ENCODE peak calls at places on chromosomes 6 and 20, in eight cellular contexts. Q, U, F, Y, G, N, A and S are unnamed samples.

GRCh38 chr6:9593566-9593965 is 821.3 kb downstream of the TFAP2A start:
- DNase-seq in U (peak), Y (no peak), N (no peak), Q (no peak), A (no peak), G (no peak), F (no peak), S (no peak)

GRCh38 chr20:63483834-63484233 is 11.4 kb upstream of the KCNQ2 start:
- DNase-seq in Q (no peak), A (no peak), Y (no peak), N (no peak), G (peak), F (no peak), U (no peak), S (no peak)

GRCh38 chr20:8693709-8694108 is 375.2 kb upstream of the PLCB4 start:
- DNase-seq in F (peak), Y (no peak), U (peak), A (no peak), G (no peak), Q (peak), N (no peak), S (no peak)

GRCh38 chr6:122653094-122653493 is 42.9 kb downstream of the PKIB start:
- DNase-seq in Q (peak), N (no peak), Y (no peak), A (no peak), F (no peak), G (no peak), U (no peak), S (no peak)

GRCh38 chr20:14055127-14055742 is 59.9 kb downstream of the MACROD2 start:
- DNase-seq in U (peak), G (no peak), N (peak), Q (peak), Y (peak), A (no peak), F (peak), S (no peak)

GRCh38 chr6:157767757-157768156 is 55.3 kb upstream of the SNX9 start:
- DNase-seq in G (no peak), Y (no peak), F (no peak), Q (no peak), U (no peak), A (no peak), N (no peak), S (no peak)

GRCh38 chr6:31053873-31054272 is 43.6 kb downstream of the MUC22 start:
- DNase-seq in Q (no peak), Y (no peak), G (no peak), N (no peak), F (no peak), U (no peak), A (no peak), S (no peak)

GRCh38 chr20:23349338-23350006 is 1.1 kb upstream of the NXT1 start:
- DNase-seq in F (no peak), A (no peak), G (no peak), Q (no peak), N (no peak), U (no peak), Y (no peak), S (no peak)

GRCh38 chr6:78611097-78611625 is 256.2 kb upstream of the IRAK1BP1 start:
- DNase-seq in F (no peak), A (no peak), N (no peak), U (no peak), Q (no peak), G (no peak), Y (no peak), S (no peak)

GRCh38 chr20:61990484-61990883 is 75.2 kb downstream of the TAF4 start:
- DNase-seq in U (no peak), G (no peak), Q (no peak), A (no peak), Y (no peak), F (no peak), N (no peak), S (no peak)

GRCh38 chr6:36822506-36823269 is 16.6 kb downstream of the CPNE5 start:
- DNase-seq in Y (no peak), F (peak), U (no peak), N (no peak), A (no peak), G (no peak), Q (no peak), S (no peak)

GRCh38 chr20:41437836-41438235 is 71.2 kb upstream of the EMILIN3 start:
- DNase-seq in Q (no peak), F (peak), Y (no peak), G (no peak), A (no peak), U (no peak), N (no peak), S (no peak)

GRCh38 chr6:43971776-43972126 is 155.5 kb downstream of the MRPL14 start:
- DNase-seq in Y (no peak), F (no peak), Q (no peak), N (no peak), A (no peak), G (no peak), U (peak), S (no peak)

GRCh38 chr20:10314198-10314597 is 95.6 kb downstream of the SNAP25 start:
- DNase-seq in F (peak), Q (peak), N (no peak), G (no peak), U (peak), A (no peak), Y (no peak), S (no peak)

GRCh38 chr6:162856885-162857284 is 129.1 kb downstream of the PACRG start:
- DNase-seq in Y (peak), F (peak), N (peak), Q (peak), U (peak), A (no peak), G (no peak), S (no peak)

GRCh38 chr20:36217226-36217625 is 19.1 kb upstream of the AAR2 start:
- DNase-seq in Q (no peak), N (no peak), U (no peak), G (no peak), A (no peak), F (no peak), Y (peak), S (peak)

GRCh38 chr6:104789770-104790190 is 69.9 kb downstream of the HACE1 start:
- DNase-seq in N (no peak), Q (no peak), Y (no peak), F (peak), U (peak), G (no peak), A (no peak), S (no peak)

GRCh38 chr6:73731285-73731684 is 35.3 kb downstream of the CD109 start:
- DNase-seq in N (no peak), U (no peak), Q (no peak), Y (no peak), A (no peak), G (no peak), F (no peak), S (no peak)

GRCh38 chr6:97110626-97111025 is 172.4 kb downstream of the MMS22L start:
- DNase-seq in Y (no peak), G (no peak), A (no peak), F (peak), Q (no peak), U (no peak), N (peak), S (no peak)

GRCh38 chr6:11296449-11297375 is 64.2 kb upstream of the NEDD9 start:
- DNase-seq in Q (no peak), Y (no peak), G (no peak), N (no peak), U (no peak), A (no peak), F (no peak), S (no peak)

GRCh38 chr20:17898548-17898994 is 70.0 kb downstream of the SNX5 start:
- DNase-seq in U (peak), Q (peak), N (peak), G (peak), F (peak), A (peak), Y (peak), S (peak)

GRCh38 chr6:157614026-157614484 is 209.0 kb upstream of the SNX9 start:
- DNase-seq in A (no peak), U (no peak), G (no peak), Y (no peak), N (no peak), F (peak), Q (no peak), S (no peak)

GRCh38 chr6:21325201-21325856 is 268.2 kb upstream of the SOX4 start:
- DNase-seq in G (no peak), A (no peak), N (no peak), U (no peak), Y (no peak), F (no peak), Q (no peak), S (no peak)

GRCh38 chr6:136059308-136059707 is 190.8 kb downstream of the MTFR2 start:
- DNase-seq in G (no peak), N (peak), Q (no peak), F (peak), A (no peak), U (no peak), Y (no peak), S (no peak)

GRCh38 chr6:141483561-141484061 is 649.1 kb upstream of the GJE1 start:
- DNase-seq in G (no peak), F (peak), U (peak), N (no peak), Y (no peak), Q (peak), A (no peak), S (no peak)

GRCh38 chr6:130517444-130517931 is 151.7 kb downstream of the TMEM200A start:
- DNase-seq in F (no peak), Q (no peak), N (no peak), G (no peak), A (no peak), Y (no peak), U (peak), S (no peak)